ENCODE peak calls at places on chromosomes 7 and 10, in six cellular contexts. One of them, this sample, is unnamed.

GRCh38 chr7:73482746-73483145 is 39.3 kb downstream of the BAZ1B start:
- DNase-seq in HCT116: no peak
- DNase-seq in K562: no peak
- DNase-seq in GM12878: no peak
- DNase-seq in H1: no peak
- DNase-seq in HepG2: no peak
- DNase-seq in this sample: no peak

GRCh38 chr7:84195295-84196006 is 862 bp upstream of the SEMA3A start:
- DNase-seq in HCT116: no peak
- DNase-seq in HepG2: no peak
- DNase-seq in GM12878: no peak
- DNase-seq in K562: no peak
- DNase-seq in H1: no peak
- DNase-seq in this sample: no peak

GRCh38 chr7:94396606-94397005 is 1.9 kb downstream of the COL1A2 start:
- DNase-seq in HCT116: no peak
- DNase-seq in H1: no peak
- DNase-seq in GM12878: no peak
- DNase-seq in K562: no peak
- DNase-seq in HepG2: no peak
- DNase-seq in this sample: no peak

GRCh38 chr7:76225379-76225778 is 23.7 kb downstream of the SRRM3 start:
- DNase-seq in GM12878: no peak
- DNase-seq in HCT116: no peak
- DNase-seq in K562: peak
- DNase-seq in HepG2: no peak
- DNase-seq in H1: no peak
- DNase-seq in this sample: peak

GRCh38 chr10:26557641-26558014 is 119.5 kb downstream of the APBB1IP start:
- DNase-seq in HepG2: no peak
- DNase-seq in HCT116: no peak
- DNase-seq in H1: no peak
- DNase-seq in GM12878: no peak
- DNase-seq in K562: no peak
- DNase-seq in this sample: no peak

GRCh38 chr7:119996634-119997033 is 276.3 kb upstream of the KCND2 start:
- DNase-seq in GM12878: no peak
- DNase-seq in HepG2: no peak
- DNase-seq in K562: no peak
- DNase-seq in HCT116: no peak
- DNase-seq in H1: no peak
- DNase-seq in this sample: no peak

GRCh38 chr10:132383026-132383565 is 13.9 kb upstream of the PWWP2B start:
- DNase-seq in HCT116: no peak
- DNase-seq in H1: no peak
- DNase-seq in HepG2: no peak
- DNase-seq in GM12878: no peak
- DNase-seq in K562: no peak
- DNase-seq in this sample: no peak

GRCh38 chr10:43036581-43037428 is 40.1 kb upstream of the RET start:
- DNase-seq in HepG2: no peak
- DNase-seq in GM12878: no peak
- DNase-seq in K562: no peak
- DNase-seq in H1: no peak
- DNase-seq in HCT116: no peak
- DNase-seq in this sample: no peak

GRCh38 chr7:146115665-146116451 is 743 bp upstream of the CNTNAP2 start:
- DNase-seq in HCT116: no peak
- DNase-seq in K562: peak
- DNase-seq in H1: peak
- DNase-seq in HepG2: no peak
- DNase-seq in GM12878: no peak
- DNase-seq in this sample: peak

GRCh38 chr7:39700932-39701331 is 77.6 kb downstream of the RALA start:
- DNase-seq in HCT116: no peak
- DNase-seq in HepG2: no peak
- DNase-seq in K562: no peak
- DNase-seq in GM12878: no peak
- DNase-seq in H1: no peak
- DNase-seq in this sample: no peak

GRCh38 chr7:51224811-51225581 is 91.6 kb downstream of the COBL start:
- DNase-seq in GM12878: no peak
- DNase-seq in H1: peak
- DNase-seq in HepG2: peak
- DNase-seq in K562: peak
- DNase-seq in HCT116: peak
- DNase-seq in this sample: peak

GRCh38 chr7:43647772-43648643 is 65.1 kb downstream of the STK17A start:
- DNase-seq in HepG2: peak
- DNase-seq in GM12878: peak
- DNase-seq in HCT116: peak
- DNase-seq in H1: no peak
- DNase-seq in K562: no peak
- DNase-seq in this sample: no peak
- H3K9ac ChIP-seq in HepG2: no peak
- H3K9ac ChIP-seq in GM12878: peak
- H3K9ac ChIP-seq in HCT116: peak
- H3K9ac ChIP-seq in H1: peak
- H3K9ac ChIP-seq in K562: no peak
- H3K9ac ChIP-seq in this sample: peak

GRCh38 chr7:87216701-87217508 is 2.6 kb downstream of the TMEM243 start:
- DNase-seq in GM12878: peak
- DNase-seq in H1: no peak
- DNase-seq in HCT116: no peak
- DNase-seq in HepG2: no peak
- DNase-seq in K562: no peak
- DNase-seq in this sample: no peak
- TF ChIP-seq ZNF274 in GM12878: no peak
- TF ChIP-seq ZNF274 in H1: no peak
- TF ChIP-seq ZNF274 in HCT116: no peak
- TF ChIP-seq ZNF274 in HepG2: no peak
- TF ChIP-seq ZNF274 in K562: no peak
- TF ChIP-seq ZNF274 in this sample: no peak

GRCh38 chr7:43834463-43835251 is 34.7 kb downstream of the MRPS24 start:
- DNase-seq in H1: no peak
- DNase-seq in GM12878: peak
- DNase-seq in HepG2: no peak
- DNase-seq in HCT116: no peak
- DNase-seq in K562: no peak
- DNase-seq in this sample: no peak
- H3K4me3 ChIP-seq in H1: no peak
- H3K4me3 ChIP-seq in GM12878: peak
- H3K4me3 ChIP-seq in HepG2: no peak
- H3K4me3 ChIP-seq in HCT116: no peak
- H3K4me3 ChIP-seq in K562: no peak
- H3K4me3 ChIP-seq in this sample: no peak

GRCh38 chr7:30788640-30789333 is 17.6 kb downstream of the MINDY4 start:
- DNase-seq in H1: no peak
- DNase-seq in K562: no peak
- DNase-seq in HCT116: no peak
- DNase-seq in GM12878: no peak
- DNase-seq in HepG2: no peak
- DNase-seq in this sample: no peak
- H3K9ac ChIP-seq in H1: no peak
- H3K9ac ChIP-seq in K562: no peak
- H3K9ac ChIP-seq in HCT116: no peak
- H3K9ac ChIP-seq in GM12878: no peak
- H3K9ac ChIP-seq in HepG2: no peak
- H3K9ac ChIP-seq in this sample: no peak

GRCh38 chr7:100506356-100506930 is 22.7 kb downstream of the NYAP1 start:
- DNase-seq in HCT116: no peak
- DNase-seq in GM12878: no peak
- DNase-seq in HepG2: peak
- DNase-seq in K562: peak
- DNase-seq in H1: no peak
- DNase-seq in this sample: no peak
- TF ChIP-seq ZNF274 in HCT116: no peak
- TF ChIP-seq ZNF274 in GM12878: no peak
- TF ChIP-seq ZNF274 in HepG2: no peak
- TF ChIP-seq ZNF274 in K562: no peak
- TF ChIP-seq ZNF274 in H1: no peak
- TF ChIP-seq ZNF274 in this sample: no peak

GRCh38 chr7:37893359-37893758 is 23.3 kb downstream of the SFRP4 start:
- DNase-seq in HCT116: no peak
- DNase-seq in H1: no peak
- DNase-seq in GM12878: no peak
- DNase-seq in K562: no peak
- DNase-seq in HepG2: no peak
- DNase-seq in this sample: no peak
- H3K4me3 ChIP-seq in HCT116: no peak
- H3K4me3 ChIP-seq in H1: no peak
- H3K4me3 ChIP-seq in GM12878: no peak
- H3K4me3 ChIP-seq in K562: no peak
- H3K4me3 ChIP-seq in HepG2: no peak
- H3K4me3 ChIP-seq in this sample: no peak

GRCh38 chr10:125726914-125727313 is 7.4 kb downstream of the EDRF1 start:
- DNase-seq in HepG2: no peak
- DNase-seq in K562: no peak
- DNase-seq in H1: no peak
- DNase-seq in GM12878: no peak
- DNase-seq in HCT116: no peak
- DNase-seq in this sample: no peak

GRCh38 chr10:125722811-125723210 is 3.3 kb downstream of the EDRF1 start:
- DNase-seq in GM12878: no peak
- DNase-seq in K562: no peak
- DNase-seq in HepG2: no peak
- DNase-seq in H1: no peak
- DNase-seq in HCT116: no peak
- DNase-seq in this sample: no peak

GRCh38 chr10:125720002-125720382 is 483 bp downstream of the EDRF1 start:
- DNase-seq in H1: no peak
- DNase-seq in HepG2: peak
- DNase-seq in K562: no peak
- DNase-seq in GM12878: no peak
- DNase-seq in HCT116: no peak
- DNase-seq in this sample: no peak

GRCh38 chr10:125719173-125720001 is at the start of gene EDRF1:
- DNase-seq in K562: peak
- DNase-seq in HCT116: peak
- DNase-seq in GM12878: peak
- DNase-seq in H1: peak
- DNase-seq in HepG2: peak
- DNase-seq in this sample: peak

GRCh38 chr10:125721035-125721434 is 1.5 kb downstream of the EDRF1 start:
- DNase-seq in HCT116: no peak
- DNase-seq in HepG2: no peak
- DNase-seq in K562: no peak
- DNase-seq in H1: no peak
- DNase-seq in GM12878: peak
- DNase-seq in this sample: no peak
- H3K9ac ChIP-seq in HCT116: peak
- H3K9ac ChIP-seq in HepG2: peak
- H3K9ac ChIP-seq in K562: no peak
- H3K9ac ChIP-seq in H1: no peak
- H3K9ac ChIP-seq in GM12878: peak
- H3K9ac ChIP-seq in this sample: no peak

GRCh38 chr10:60733189-60733815 is 45.0 kb upstream of the CDK1 start:
- DNase-seq in HCT116: peak
- DNase-seq in H1: no peak
- DNase-seq in K562: peak
- DNase-seq in GM12878: no peak
- DNase-seq in HepG2: no peak
- DNase-seq in this sample: no peak
- TF ChIP-seq ZNF274 in HCT116: no peak
- TF ChIP-seq ZNF274 in H1: no peak
- TF ChIP-seq ZNF274 in K562: no peak
- TF ChIP-seq ZNF274 in GM12878: no peak
- TF ChIP-seq ZNF274 in HepG2: no peak
- TF ChIP-seq ZNF274 in this sample: no peak

GRCh38 chr10:385571-386300 is 250.5 kb downstream of the ZMYND11 start:
- DNase-seq in H1: no peak
- DNase-seq in K562: no peak
- DNase-seq in HCT116: no peak
- DNase-seq in HepG2: no peak
- DNase-seq in GM12878: no peak
- DNase-seq in this sample: no peak

GRCh38 chr10:381346-381745 is 246.1 kb downstream of the ZMYND11 start:
- DNase-seq in HepG2: no peak
- DNase-seq in K562: no peak
- DNase-seq in HCT116: no peak
- DNase-seq in GM12878: no peak
- DNase-seq in H1: no peak
- DNase-seq in this sample: no peak

GRCh38 chr10:381805-382204 is 246.6 kb downstream of the ZMYND11 start:
- DNase-seq in K562: no peak
- DNase-seq in H1: no peak
- DNase-seq in GM12878: no peak
- DNase-seq in HCT116: no peak
- DNase-seq in HepG2: no peak
- DNase-seq in this sample: no peak

GRCh38 chr10:386751-387693 is 251.8 kb downstream of the ZMYND11 start:
- DNase-seq in GM12878: no peak
- DNase-seq in HCT116: no peak
- DNase-seq in H1: no peak
- DNase-seq in K562: no peak
- DNase-seq in HepG2: no peak
- DNase-seq in this sample: no peak

GRCh38 chr10:384538-385305 is 249.5 kb downstream of the ZMYND11 start:
- DNase-seq in H1: no peak
- DNase-seq in GM12878: no peak
- DNase-seq in K562: no peak
- DNase-seq in HepG2: no peak
- DNase-seq in HCT116: no peak
- DNase-seq in this sample: no peak
- H3K4me3 ChIP-seq in H1: no peak
- H3K4me3 ChIP-seq in GM12878: no peak
- H3K4me3 ChIP-seq in K562: no peak
- H3K4me3 ChIP-seq in HepG2: no peak
- H3K4me3 ChIP-seq in HCT116: no peak
- H3K4me3 ChIP-seq in this sample: no peak